ENCODE peak calls at places on chromosomes 4 and X, in four cellular contexts. H is coronary artery, Y is AG09309, U is mucosa of descending colon. T is an unnamed sample.

GRCh38 chr4:41157009-41157408 is 57.3 kb downstream of the APBB2 start:
- DNase-seq in H (no peak), U (no peak), Y (no peak), T (no peak)

GRCh38 chr4:11261066-11261850 is 167.4 kb downstream of the HS3ST1 start:
- DNase-seq in Y (no peak), H (no peak), U (no peak), T (no peak)

GRCh38 chr4:35342833-35343232 is 901.5 kb downstream of the ARAP2 start:
- DNase-seq in Y (no peak), H (no peak), U (no peak), T (no peak)

GRCh38 chr4:41963105-41963504 is 18.5 kb upstream of the DCAF4L1 start:
- DNase-seq in U (no peak), H (no peak), Y (no peak), T (no peak)

GRCh38 chr4:68346461-68346860 is 3.4 kb downstream of the YTHDC1 start:
- DNase-seq in H (no peak), Y (no peak), U (no peak), T (no peak)

GRCh38 chr4:181593703-181594102 is 649.5 kb upstream of the TENM3 start:
- DNase-seq in U (no peak), Y (no peak), H (no peak), T (no peak)

GRCh38 chrX:41689711-41690110 is 938 bp downstream of the GPR34 start:
- DNase-seq in Y (no peak), H (no peak), U (no peak), T (no peak)

GRCh38 chr4:65007841-65008439 is 598.7 kb upstream of the TECRL start:
- DNase-seq in U (no peak), Y (peak), H (no peak), T (peak)

GRCh38 chr4:144583658-144584057 is 62.3 kb upstream of the HHIP start:
- DNase-seq in U (no peak), Y (peak), H (no peak), T (no peak)

GRCh38 chr4:98027827-98028226 is 115.4 kb downstream of the STPG2 start:
- DNase-seq in Y (no peak), U (no peak), H (no peak), T (no peak)

GRCh38 chr4:74370912-74371311 is 6.0 kb downstream of the EREG start:
- DNase-seq in H (no peak), U (no peak), Y (no peak), T (peak)

DNA sequence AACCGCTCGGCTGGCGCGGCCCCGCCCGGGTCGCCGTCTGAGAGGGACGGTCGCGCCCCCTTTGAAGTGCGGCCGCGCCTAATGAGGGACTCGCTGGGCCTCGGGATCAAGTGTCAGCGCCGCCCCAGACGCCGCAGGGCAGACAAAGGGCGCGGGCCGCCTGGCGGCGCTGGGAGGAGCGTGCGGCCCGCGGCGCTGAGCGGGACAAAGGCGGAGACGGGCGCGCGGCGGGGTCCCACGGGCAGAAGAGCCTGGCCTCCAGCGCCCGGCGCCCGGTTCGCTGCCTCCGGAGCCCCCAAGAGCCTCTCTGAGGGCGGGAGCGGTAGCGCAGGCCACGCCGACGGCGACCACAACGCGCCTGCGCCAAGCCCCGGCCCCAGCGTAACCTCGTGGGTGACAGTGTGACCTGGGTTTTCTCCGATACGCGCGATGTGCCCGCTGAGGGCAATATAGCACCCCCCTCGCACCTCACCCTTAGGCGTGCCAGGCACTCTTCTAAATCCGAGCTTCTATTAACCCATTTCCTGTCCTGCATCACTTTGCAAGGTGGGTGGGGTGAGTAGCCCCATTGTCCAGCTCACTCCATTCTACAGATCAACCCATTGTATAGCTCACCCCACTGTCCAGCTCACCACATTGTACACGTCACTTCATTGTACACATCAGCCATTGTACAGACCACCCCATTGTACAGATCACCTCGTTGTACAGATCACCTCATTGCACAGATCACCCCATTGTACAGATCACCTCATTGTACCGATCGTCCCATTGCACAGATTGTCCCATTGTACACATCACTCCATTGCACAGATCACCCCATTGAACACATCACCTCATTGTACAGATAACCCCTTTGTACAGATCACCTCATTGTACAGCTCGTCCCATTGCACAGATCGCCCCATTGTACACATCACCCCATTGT is 33.7 kb upstream of the STX18 start:
- DNase-seq in H (no peak), U (peak), Y (no peak), T (no peak)
- TF ChIP-seq CTCF in H (no peak), U (no peak), Y (no peak), T (peak)

DNA sequence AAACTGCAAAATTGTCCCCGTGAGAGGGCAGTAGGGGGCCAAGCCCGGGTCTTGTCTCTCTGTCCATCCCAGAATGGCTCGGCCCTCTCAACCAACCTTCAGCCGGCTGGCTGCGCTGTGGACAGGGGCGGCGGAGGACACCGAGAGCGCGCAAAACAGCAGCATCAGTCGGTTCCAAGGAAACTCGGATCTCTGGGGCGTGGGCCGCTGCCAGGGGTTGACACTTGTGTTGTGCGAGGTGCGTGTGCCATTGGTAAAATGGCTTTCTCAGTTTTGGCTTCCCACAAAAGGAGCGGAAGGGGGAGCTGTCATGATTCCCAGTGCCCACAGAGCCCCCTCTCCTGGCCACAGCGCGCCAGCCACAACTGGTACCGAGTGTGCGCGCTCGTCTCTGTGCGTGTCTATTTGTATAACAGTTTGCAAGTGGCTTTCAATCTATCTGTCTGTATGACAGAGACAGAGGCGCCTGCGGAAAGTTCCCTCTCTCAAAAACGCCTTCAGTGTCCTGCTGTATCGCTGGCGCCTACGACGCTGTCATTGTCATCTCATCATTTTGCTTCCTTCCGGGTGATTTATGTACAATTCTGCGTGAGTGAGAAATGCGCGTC is 1.9 kb downstream of the DKK2 start:
- DNase-seq in U (peak), H (no peak), Y (no peak), T (no peak)
- H3K4me3 ChIP-seq in U (no peak), H (peak), Y (peak), T (peak)

GRCh38 chr4:180150818-180151217 is 2092.4 kb upstream of the TENM3 start:
- DNase-seq in H (no peak), Y (no peak), U (no peak), T (no peak)
- TF ChIP-seq CTCF in H (no peak), Y (no peak), U (no peak), T (peak)

DNA sequence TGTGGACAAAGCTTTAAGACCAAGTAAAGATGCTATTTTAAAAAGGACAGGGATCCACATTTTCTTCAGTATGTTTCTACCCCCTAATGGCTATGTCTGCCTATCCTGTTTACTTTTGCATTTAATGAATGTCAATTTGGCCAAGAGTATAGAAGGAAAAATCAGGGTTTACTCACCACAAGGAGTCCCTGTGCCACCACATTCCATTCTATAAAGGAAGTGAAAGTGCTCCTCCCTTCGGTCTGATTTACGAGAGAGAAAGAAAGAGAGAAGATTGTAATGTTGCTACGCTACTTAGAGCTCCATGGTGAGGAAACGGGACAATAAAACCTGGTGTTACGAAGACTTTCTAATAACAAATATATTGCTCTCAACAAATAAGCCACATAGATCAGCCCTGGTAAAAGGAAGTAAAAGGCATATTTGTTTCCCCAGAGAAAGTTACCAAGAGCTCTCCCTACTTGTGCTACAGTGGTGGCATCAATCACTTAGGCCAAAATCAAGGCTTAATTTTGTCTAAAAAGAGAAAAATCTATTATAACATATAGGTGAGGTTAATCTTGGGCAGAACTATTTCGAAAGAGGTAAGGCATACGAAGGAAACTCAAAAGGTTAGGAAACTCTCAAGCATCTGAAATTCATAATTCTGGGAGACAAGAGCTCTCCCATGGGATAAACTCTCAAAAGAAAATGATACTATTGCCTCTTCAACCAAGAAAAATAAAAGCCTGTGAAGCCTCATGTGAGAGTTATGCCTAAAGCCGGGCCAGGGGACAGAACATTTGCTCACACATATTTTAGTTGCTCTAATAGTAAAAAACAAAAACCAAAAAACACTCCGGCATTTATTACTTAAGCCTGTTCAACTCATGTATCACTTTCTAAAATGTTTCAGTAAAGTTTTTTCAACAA is 29.5 kb downstream of the TAPT1 start:
- DNase-seq in U (no peak), H (no peak), Y (peak), T (peak)
- H3K4me3 ChIP-seq in U (no peak), H (peak), Y (no peak), T (no peak)

DNA sequence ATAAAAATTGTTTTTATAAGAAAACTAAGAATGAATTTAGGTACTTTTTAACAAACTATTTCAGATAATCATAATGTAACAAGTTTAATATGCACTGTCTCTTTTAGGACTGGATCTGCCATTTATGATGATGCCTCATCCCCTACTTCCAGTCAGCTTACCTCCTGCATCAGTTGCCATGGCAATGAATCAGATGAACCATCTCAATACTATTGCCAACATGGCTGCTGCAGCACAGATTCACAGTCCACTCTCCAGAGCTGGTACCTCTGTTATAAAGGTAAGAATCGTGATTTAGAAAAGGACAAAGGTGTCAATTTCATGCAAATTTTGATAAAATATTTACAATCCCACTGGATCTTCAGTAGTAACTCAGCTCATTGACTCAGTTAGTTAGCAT is 566.2 kb downstream of the DACH2 start:
- DNase-seq in U (no peak), Y (no peak), H (no peak), T (no peak)
- TF ChIP-seq CTCF in U (no peak), Y (no peak), H (no peak), T (no peak)

DNA sequence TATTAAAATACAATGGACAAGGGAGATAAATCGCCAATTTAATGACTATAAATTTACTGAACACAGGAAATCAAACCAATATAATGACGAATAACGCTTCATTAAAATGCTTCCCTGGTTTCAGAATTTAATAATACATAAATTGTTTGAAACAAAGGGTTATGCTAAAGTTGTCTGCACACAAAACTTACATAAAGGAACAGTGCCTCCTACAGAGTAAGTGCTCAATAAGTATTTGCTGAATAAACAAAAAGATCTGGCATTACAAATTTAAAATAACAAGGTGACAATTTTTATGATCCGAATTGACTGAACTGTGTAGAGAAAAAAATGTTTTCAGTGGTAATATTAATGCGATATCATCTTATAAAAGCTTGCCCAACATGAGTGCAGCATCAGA is 69.6 kb downstream of the NOCT start:
- DNase-seq in H (no peak), U (no peak), Y (no peak), T (no peak)
- H3K4me3 ChIP-seq in H (no peak), U (no peak), Y (no peak), T (peak)

GRCh38 chrX:7399373-7399772 is 251.4 kb upstream of the PUDP start:
- DNase-seq in Y (no peak), U (no peak), H (no peak), T (no peak)
- TF ChIP-seq CTCF in Y (no peak), U (no peak), H (no peak), T (no peak)

DNA sequence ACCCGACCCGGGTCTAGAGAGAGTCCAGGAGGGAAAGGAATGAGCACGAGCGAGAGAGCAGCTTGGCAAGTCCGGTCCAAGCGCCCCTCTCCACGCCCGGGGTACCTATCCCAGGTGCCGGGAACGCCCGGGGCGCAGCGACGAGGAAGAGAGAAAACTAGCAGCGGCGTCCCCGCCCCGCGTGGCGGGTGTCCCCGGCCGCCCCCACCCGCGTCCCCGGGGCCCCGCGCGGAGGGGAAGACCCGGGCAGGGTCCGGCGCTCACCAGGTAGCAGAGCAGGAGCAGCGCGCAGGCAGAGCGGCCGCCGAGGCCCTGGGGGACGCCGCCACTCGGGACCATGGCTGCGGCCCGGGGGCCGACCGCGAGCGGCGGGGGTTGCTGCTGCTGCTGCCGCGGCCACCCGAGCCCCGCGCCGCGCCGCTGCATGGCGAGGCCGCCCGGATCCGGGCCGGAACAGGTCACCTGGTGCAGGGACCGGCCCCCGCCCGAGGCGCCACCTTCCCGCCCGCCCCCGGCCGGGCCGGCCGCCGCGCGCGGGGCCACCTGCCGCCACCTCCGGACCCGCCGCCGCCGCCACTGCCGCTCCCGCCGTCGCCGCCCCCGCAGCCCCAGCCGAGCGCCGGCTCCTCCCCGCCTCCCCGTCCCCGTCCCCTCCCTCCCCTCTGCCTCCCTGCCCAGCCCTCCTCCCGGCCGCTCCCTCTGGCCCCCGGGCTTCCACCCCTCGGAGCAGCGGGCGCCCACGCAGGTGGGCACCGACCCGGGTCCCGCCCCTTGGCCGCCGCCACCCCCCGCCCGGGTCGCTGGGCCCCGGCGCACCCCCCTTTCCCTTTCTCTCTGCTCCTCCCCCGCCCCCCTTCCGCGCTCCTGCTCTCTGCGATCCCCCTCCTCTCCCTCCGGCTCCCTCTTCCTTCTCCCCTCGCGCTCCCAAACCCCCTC is at the start of gene SEL1L3:
- DNase-seq in U (peak), Y (no peak), H (no peak), T (no peak)
- H3K4me3 ChIP-seq in U (peak), Y (peak), H (peak), T (peak)

DNA sequence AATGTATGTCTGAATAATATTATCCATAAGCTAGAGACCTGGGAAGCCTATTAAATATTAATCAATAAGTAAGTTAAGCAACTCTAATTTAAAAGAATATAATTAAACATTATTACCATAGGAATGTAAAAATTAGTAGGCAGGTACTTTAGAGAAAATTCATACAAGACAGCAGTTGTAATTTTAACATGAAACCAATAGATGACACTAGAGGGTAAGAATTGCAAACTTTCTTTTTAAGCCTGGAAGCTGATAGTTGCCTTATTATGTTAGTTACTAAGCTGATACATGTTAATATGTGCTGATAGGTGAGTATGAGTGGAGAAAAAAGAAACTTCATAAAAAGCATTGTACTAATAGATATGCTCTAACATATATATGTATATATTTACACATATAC is 1157.4 kb downstream of the FAM133A start:
- DNase-seq in H (no peak), U (no peak), Y (no peak), T (no peak)
- TF ChIP-seq CTCF in H (no peak), U (no peak), Y (peak), T (no peak)

T was measured in astrocyte of the cerebellum.